ENCODE peak calls at places on chromosomes 16 and 17, in six cellular contexts. Q is left ventricle myocardium inferior, V is NCI-H510A treated with DMSO at 0.1 percent for 48 hours, U is adipocyte, W is EL, P is prostate gland. Z is an unnamed sample.

GRCh38 chr17:49703557-49704277 is 4.0 kb downstream of the SLC35B1 start:
- DNase-seq in W (peak), V (peak), Q (no peak), P (peak), U (peak), Z (peak)

GRCh38 chr17:869067-869466 is 86.9 kb downstream of the MRM3 start:
- DNase-seq in Q (peak), U (peak), V (no peak), P (no peak), W (peak), Z (peak)

GRCh38 chr17:17381438-17382059 is 78.4 kb downstream of the NT5M start:
- DNase-seq in Q (no peak), P (no peak), U (no peak), W (no peak), V (no peak), Z (no peak)

GRCh38 chr16:985237-985636 is 3.7 kb downstream of the SOX8 start:
- DNase-seq in P (no peak), V (no peak), Q (no peak), U (no peak), W (no peak), Z (no peak)

GRCh38 chr17:83099570-83100181 is 20.3 kb downstream of the METRNL start:
- DNase-seq in Q (no peak), V (peak), W (peak), P (no peak), U (peak), Z (peak)

GRCh38 chr16:12833939-12834338 is 30.3 kb upstream of the CPPED1 start:
- DNase-seq in V (no peak), U (peak), P (no peak), Q (no peak), W (peak), Z (peak)

GRCh38 chr17:47813512-47814031 is 8.0 kb downstream of the OSBPL7 start:
- DNase-seq in W (no peak), V (no peak), Q (no peak), P (no peak), U (no peak), Z (no peak)

GRCh38 chr17:66604381-66604780 is 230.5 kb upstream of the CACNG5 start:
- DNase-seq in U (no peak), W (no peak), P (no peak), Q (no peak), V (no peak), Z (no peak)

GRCh38 chr17:60231234-60231633 is 81.5 kb downstream of the CA4 start:
- DNase-seq in U (peak), Q (no peak), W (peak), V (peak), P (no peak), Z (peak)

Z was measured in A172.